ENCODE peak calls at places on chromosomes 1 and 21, in seven cellular contexts. C is IMR-90, L is neuronal stem cell, E is mesendoderm, H is trophoblast cell, U is H9, N is H1. G is an unnamed sample.

GRCh38 chr21:26513212-26513611 is 59.9 kb downstream of the CYYR1 start:
- DNase-seq in E (no peak), C (no peak), L (no peak), U (no peak), N (no peak), H (no peak), G (no peak)

GRCh38 chr1:241589524-241589923 is 50.6 kb downstream of the CHML start:
- DNase-seq in H (no peak), E (no peak), C (no peak), N (no peak), L (no peak), U (no peak), G (no peak)

GRCh38 chr1:200966934-200967333 is 56.6 kb downstream of the KIF21B start:
- DNase-seq in E (no peak), C (no peak), U (no peak), L (no peak), H (no peak), N (no peak), G (no peak)

GRCh38 chr1:209585672-209586071 is 2.2 kb downstream of the CAMK1G start:
- DNase-seq in L (no peak), E (peak), H (no peak), U (peak), N (peak), C (no peak), G (peak)

GRCh38 chr1:30489737-30490389 is 233.5 kb downstream of the MATN1 start:
- DNase-seq in H (no peak), U (no peak), C (no peak), L (no peak), E (no peak), N (no peak), G (no peak)

GRCh38 chr1:21280011-21280471 is 10.2 kb downstream of the ECE1 start:
- DNase-seq in C (no peak), H (no peak), E (peak), U (no peak), N (no peak), L (no peak), G (no peak)

GRCh38 chr1:44346184-44346583 is 8.9 kb downstream of the ERI3 start:
- DNase-seq in L (no peak), C (no peak), E (no peak), H (no peak), N (no peak), U (no peak), G (no peak)

GRCh38 chr1:159986093-159986492 is 32.1 kb upstream of the SLAMF9 start:
- DNase-seq in C (no peak), E (no peak), L (no peak), U (no peak), N (no peak), H (no peak), G (no peak)

GRCh38 chr1:89761901-89762300 is 58.9 kb upstream of the LRRC8D start:
- DNase-seq in U (no peak), E (no peak), L (no peak), N (no peak), H (no peak), C (no peak), G (no peak)

GRCh38 chr1:225526878-225527277 is 99.0 kb upstream of the LBR start:
- DNase-seq in L (no peak), E (no peak), C (no peak), U (no peak), H (no peak), N (no peak), G (no peak)

GRCh38 chr1:116902718-116903390 is 6.9 kb upstream of the PTGFRN start:
- DNase-seq in N (no peak), C (no peak), E (no peak), L (no peak), U (no peak), H (no peak), G (no peak)

GRCh38 chr21:43021191-43021590 is 46.8 kb downstream of the PKNOX1 start:
- DNase-seq in C (no peak), L (no peak), H (no peak), N (no peak), E (no peak), U (no peak), G (no peak)

GRCh38 chr1:63264161-63264560 is 58.2 kb upstream of the FOXD3 start:
- DNase-seq in U (no peak), L (no peak), N (no peak), C (no peak), H (no peak), E (peak), G (no peak)

GRCh38 chr1:158101944-158102343 is 78.8 kb upstream of the CD1D start:
- DNase-seq in E (peak), N (no peak), U (no peak), H (no peak), C (peak), L (no peak), G (peak)

GRCh38 chr1:107877092-107877491 is 87.9 kb downstream of the VAV3 start:
- DNase-seq in E (no peak), C (peak), U (no peak), H (peak), N (no peak), L (no peak), G (peak)

GRCh38 chr1:226827458-226827857 is 43.0 kb upstream of the PSEN2 start:
- DNase-seq in N (peak), U (peak), C (no peak), H (no peak), E (peak), L (no peak), G (no peak)

GRCh38 chr1:209434066-209434465 is 149.4 kb upstream of the CAMK1G start:
- DNase-seq in N (no peak), E (peak), C (no peak), U (no peak), H (no peak), L (no peak), G (no peak)

GRCh38 chr1:208528577-208529240 is 284.5 kb upstream of the PLXNA2 start:
- DNase-seq in N (peak), E (no peak), L (no peak), C (no peak), H (no peak), U (no peak), G (no peak)

GRCh38 chr1:232635778-232636356 is 5.9 kb upstream of the SIPA1L2 start:
- DNase-seq in C (peak), U (no peak), N (no peak), H (no peak), E (no peak), L (no peak), G (peak)

GRCh38 chr1:231684333-231685244 is 58.0 kb downstream of the DISC1 start:
- DNase-seq in N (no peak), C (peak), H (no peak), U (no peak), E (no peak), L (no peak), G (peak)

GRCh38 chr1:219120625-219121544 is 52.8 kb upstream of the LYPLAL1 start:
- DNase-seq in C (peak), E (no peak), H (no peak), U (no peak), N (no peak), L (no peak), G (no peak)

GRCh38 chr1:10480614-10481013 is 5.9 kb downstream of the PEX14 start:
- DNase-seq in U (no peak), H (no peak), E (no peak), C (no peak), N (no peak), L (no peak), G (no peak)

GRCh38 chr1:52635321-52636089 is 2.5 kb downstream of the SHISAL2A start:
- DNase-seq in U (no peak), L (no peak), H (no peak), E (peak), N (no peak), C (no peak), G (no peak)

GRCh38 chr1:17090844-17091243 is 28.4 kb downstream of the PADI2 start:
- DNase-seq in H (peak), E (peak), C (no peak), L (no peak), U (no peak), N (no peak), G (no peak)

GRCh38 chr21:29737188-29737587 is 202.6 kb downstream of the GRIK1 start:
- DNase-seq in L (no peak), N (no peak), U (no peak), E (no peak), H (no peak), C (no peak), G (no peak)

GRCh38 chr1:39727221-39727931 is 11.3 kb upstream of the PPIE start:
- DNase-seq in L (no peak), C (no peak), U (no peak), E (no peak), H (no peak), N (no peak), G (no peak)

GRCh38 chr1:44605904-44606615 is 68.2 kb downstream of the TMEM53 start:
- DNase-seq in C (no peak), H (no peak), L (no peak), E (no peak), U (no peak), N (no peak), G (no peak)

GRCh38 chr21:46035809-46036695 is 54.5 kb downstream of the COL6A1 start:
- DNase-seq in L (no peak), N (no peak), U (no peak), C (peak), E (no peak), H (no peak), G (peak)

GRCh38 chr1:228837817-228838716 is 102.8 kb downstream of the RHOU start:
- DNase-seq in C (peak), E (peak), L (peak), N (peak), U (no peak), H (peak), G (peak)

GRCh38 chr1:43071241-43071640 is 100.8 kb downstream of the EBNA1BP2 start:
- DNase-seq in U (no peak), E (no peak), N (peak), H (no peak), C (no peak), L (no peak), G (no peak)

GRCh38 chr1:32240140-32240951 is 6.7 kb upstream of the FAM167B start:
- DNase-seq in N (peak), C (peak), U (peak), E (peak), H (peak), L (peak), G (peak)

GRCh38 chr1:91699339-91699970 is 186.5 kb downstream of the TGFBR3 start:
- DNase-seq in L (no peak), C (peak), H (no peak), U (no peak), N (no peak), E (no peak), G (peak)

GRCh38 chr1:5754817-5755551 is 237.2 kb downstream of the NPHP4 start:
- DNase-seq in L (no peak), N (no peak), U (no peak), H (no peak), E (no peak), C (no peak), G (no peak)

GRCh38 chr1:226785805-226786204 is 46.7 kb upstream of the ITPKB start:
- DNase-seq in H (no peak), U (no peak), N (no peak), E (no peak), C (no peak), L (no peak), G (no peak)

DNA sequence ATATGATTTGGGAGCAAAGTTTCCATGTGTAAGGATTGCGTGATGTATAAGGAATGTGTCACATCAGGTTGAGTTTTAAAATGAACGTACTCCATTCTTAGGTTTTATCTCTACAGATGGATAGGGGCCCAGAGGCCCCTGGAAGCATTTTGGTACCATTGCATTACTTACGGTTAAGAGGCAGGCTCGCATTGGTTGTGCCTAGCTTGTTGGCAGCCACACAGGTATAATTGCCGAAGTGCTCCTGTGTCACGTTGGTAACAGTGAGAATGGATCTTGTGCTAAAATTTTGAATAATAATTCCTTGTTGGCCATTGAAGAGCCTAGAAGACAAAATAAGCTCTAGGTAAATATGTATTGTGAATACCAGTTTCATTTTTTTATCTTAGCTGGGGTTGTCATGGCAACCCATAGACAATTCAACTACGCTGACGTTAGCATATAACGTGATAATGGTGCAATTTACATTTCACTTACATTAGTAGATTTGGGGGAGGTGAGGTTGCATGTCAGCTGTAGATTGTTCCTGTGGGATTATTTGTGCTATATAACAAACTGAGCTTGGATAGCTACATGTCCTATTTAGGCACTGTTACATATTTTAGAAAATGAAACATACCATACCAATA is 511.9 kb upstream of the ZRANB2 start:
- DNase-seq in C (no peak), E (no peak), H (no peak), U (no peak), L (no peak), N (no peak), G (no peak)
- H4K8ac ChIP-seq in C (no peak), E (no peak), H (no peak), U (no peak), L (no peak), N (no peak), G (no peak)

GRCh38 chr1:207030522-207031009 is 2.0 kb downstream of the C1orf116 start:
- DNase-seq in H (no peak), U (no peak), E (peak), C (no peak), L (no peak), N (no peak), G (no peak)
- H4K8ac ChIP-seq in H (no peak), U (no peak), E (no peak), C (no peak), L (no peak), N (no peak), G (no peak)

DNA sequence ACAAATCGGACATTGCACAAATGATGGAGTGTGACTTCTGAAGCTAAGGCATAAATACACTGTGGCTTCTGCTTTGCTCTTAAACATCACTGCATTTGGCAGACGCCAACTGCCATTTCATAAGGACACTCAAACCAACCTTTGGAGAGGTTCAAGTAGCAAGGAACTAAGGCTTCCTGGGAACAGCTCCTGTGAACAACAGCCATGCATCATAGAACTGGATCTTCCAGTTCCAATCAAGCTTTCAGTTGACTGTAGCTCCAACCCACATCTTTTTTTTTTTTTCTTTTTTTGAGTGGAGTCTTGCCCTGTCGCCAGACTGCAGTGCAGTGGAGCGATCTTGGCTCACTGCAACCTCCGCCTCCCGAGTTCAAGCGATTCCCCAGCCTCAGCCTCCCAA is 10.7 kb upstream of the HUNK start:
- DNase-seq in H (no peak), C (no peak), N (no peak), E (no peak), L (no peak), U (no peak), G (no peak)
- H4K8ac ChIP-seq in H (no peak), C (no peak), N (no peak), E (no peak), L (no peak), U (no peak), G (no peak)

GRCh38 chr1:162470216-162470615 is 27.4 kb upstream of the UHMK1 start:
- DNase-seq in U (no peak), N (no peak), E (no peak), L (no peak), C (no peak), H (no peak), G (no peak)

GRCh38 chr1:162476620-162477019 is 21.0 kb upstream of the UHMK1 start:
- DNase-seq in U (no peak), L (no peak), E (no peak), H (no peak), N (no peak), C (no peak), G (no peak)

GRCh38 chr1:162471290-162471853 is 26.2 kb upstream of the UHMK1 start:
- DNase-seq in N (no peak), C (no peak), U (no peak), L (no peak), H (no peak), E (peak), G (no peak)

GRCh38 chr1:162475089-162475488 is 22.5 kb upstream of the UHMK1 start:
- DNase-seq in C (no peak), L (no peak), E (no peak), H (no peak), N (no peak), U (no peak), G (no peak)

GRCh38 chr1:162475539-162476185 is 22.0 kb upstream of the UHMK1 start:
- DNase-seq in H (no peak), L (no peak), C (no peak), U (peak), N (peak), E (peak), G (no peak)
- H4K8ac ChIP-seq in H (no peak), L (no peak), C (no peak), U (no peak), N (no peak), E (no peak), G (no peak)

DNA sequence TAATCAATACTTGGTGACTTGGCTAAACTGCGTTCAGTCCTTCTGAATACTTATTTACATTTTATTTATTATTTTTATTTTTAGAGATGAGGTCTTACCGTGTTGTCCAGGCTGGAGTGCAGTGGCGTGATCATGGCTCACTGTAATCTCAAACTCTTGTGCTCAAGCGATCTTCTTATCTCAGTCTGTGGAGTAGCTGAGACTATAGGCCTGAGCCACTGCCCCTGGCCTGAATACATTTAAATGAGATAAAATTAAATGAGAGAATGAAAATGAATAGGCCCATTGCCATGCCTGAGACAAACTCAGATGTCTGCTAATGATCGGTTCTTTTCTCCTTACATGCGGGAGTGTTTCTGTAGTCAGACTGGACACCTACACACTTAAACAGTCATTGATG is 86.0 kb downstream of the GALNT2 start:
- DNase-seq in C (no peak), E (no peak), N (no peak), H (no peak), U (no peak), L (no peak), G (no peak)
- H4K8ac ChIP-seq in C (no peak), E (no peak), N (no peak), H (no peak), U (no peak), L (no peak), G (no peak)

GRCh38 chr21:33917421-33917820 is 1.8 kb upstream of the ATP5PO start:
- DNase-seq in H (no peak), U (no peak), E (no peak), N (no peak), C (no peak), L (no peak), G (no peak)

GRCh38 chr21:33915368-33916199 is at the start of gene ATP5PO:
- DNase-seq in U (peak), N (peak), L (peak), E (peak), C (peak), H (peak), G (peak)

GRCh38 chr21:33909756-33910155 is 5.8 kb downstream of the ATP5PO start:
- DNase-seq in L (no peak), H (no peak), U (no peak), N (no peak), E (no peak), C (no peak), G (no peak)

GRCh38 chr21:33916200-33916567 is 580 bp upstream of the ATP5PO start:
- DNase-seq in H (no peak), U (no peak), L (no peak), N (no peak), C (no peak), E (no peak), G (no peak)

DNA sequence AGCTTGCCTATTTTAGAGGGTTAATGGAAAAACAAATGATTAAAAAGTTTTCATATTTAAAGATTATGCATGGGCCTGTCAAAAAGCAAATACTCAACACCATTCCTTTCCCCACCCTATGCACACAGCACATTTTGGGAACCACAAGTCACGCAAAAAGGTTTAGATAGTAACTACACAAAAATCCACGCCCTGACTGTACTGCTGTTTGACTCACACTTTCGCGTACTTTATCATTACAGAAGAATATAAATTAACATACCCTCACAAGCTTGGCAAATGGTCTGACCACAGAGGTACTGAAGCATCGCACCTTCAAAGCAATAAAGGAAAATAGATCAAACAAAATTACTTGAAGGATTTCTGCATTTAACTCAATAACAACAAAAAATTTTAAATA is 1.4 kb downstream of the ATP5PO start:
- DNase-seq in H (no peak), N (no peak), U (no peak), L (no peak), C (no peak), E (no peak), G (no peak)
- H4K8ac ChIP-seq in H (no peak), N (no peak), U (no peak), L (no peak), C (no peak), E (no peak), G (no peak)

GRCh38 chr1:15994081-15994480 is 10.0 kb upstream of the SRARP start:
- DNase-seq in N (no peak), E (no peak), L (no peak), H (no peak), C (no peak), U (no peak), G (no peak)
- H4K8ac ChIP-seq in N (no peak), E (no peak), L (no peak), H (no peak), C (no peak), U (no peak), G (no peak)

GRCh38 chr1:25023826-25024225 is 93.8 kb upstream of the RUNX3 start:
- DNase-seq in E (no peak), L (no peak), N (no peak), C (no peak), U (no peak), H (no peak), G (no peak)
- H4K8ac ChIP-seq in E (no peak), L (no peak), N (no peak), C (peak), U (no peak), H (no peak), G (peak)

DNA sequence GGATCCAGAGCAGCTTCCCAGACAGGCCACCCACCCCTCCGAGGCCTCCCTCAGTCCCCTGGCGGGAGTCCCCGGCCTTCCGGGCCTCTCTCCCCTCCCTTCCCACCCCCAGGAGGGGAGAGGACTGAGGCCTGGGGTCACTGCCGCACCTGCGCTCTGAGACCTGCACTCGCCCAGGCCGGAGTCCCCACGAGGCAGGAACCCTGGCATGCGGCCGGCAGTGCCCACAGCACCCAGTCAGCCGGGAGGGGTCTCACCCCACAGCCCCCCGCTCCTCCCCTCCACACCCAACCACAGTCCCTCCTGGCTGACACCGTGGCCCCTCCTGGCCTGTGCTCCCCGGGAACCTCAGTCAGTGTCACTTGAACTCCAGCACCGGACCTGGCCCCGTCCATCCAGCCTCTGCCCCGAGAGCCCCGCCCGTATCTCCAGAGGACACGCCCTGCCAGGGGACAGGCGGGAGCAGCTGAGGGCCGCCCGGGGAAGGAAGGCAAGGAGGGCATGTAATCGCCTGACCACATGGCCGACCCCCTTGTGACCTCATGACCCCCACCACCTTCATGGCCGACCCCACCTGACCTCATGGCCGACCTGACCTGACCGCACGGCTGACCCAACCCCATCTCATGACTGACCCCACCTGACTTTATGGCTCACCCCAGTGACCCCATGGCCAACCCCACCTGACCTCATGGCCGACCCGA is 28.7 kb upstream of the TTLL10 start:
- DNase-seq in H (no peak), L (no peak), U (no peak), E (no peak), N (no peak), C (no peak), G (no peak)
- H4K8ac ChIP-seq in H (no peak), L (no peak), U (no peak), E (no peak), N (peak), C (no peak), G (no peak)